ENCODE peak calls at places on chromosomes 7 and 10, in five cellular contexts. S is Karpas-422, T is upper lobe of right lung, X is foreskin fibroblast, R is colonic mucosa. V is an unnamed sample.

GRCh38 chr7:4406288-4407058 is 275.6 kb upstream of the FOXK1 start:
- DNase-seq in S (peak), T (no peak), X (no peak), R (no peak), V (no peak)

GRCh38 chr7:34036069-34036920 is 131.0 kb downstream of the BMPER start:
- DNase-seq in S (no peak), T (no peak), X (peak), R (peak), V (no peak)

GRCh38 chr7:39062811-39063210 is 85.1 kb downstream of the POU6F2 start:
- DNase-seq in S (no peak), T (no peak), X (no peak), R (no peak), V (no peak)

GRCh38 chr7:43646603-43647313 is 63.9 kb downstream of the STK17A start:
- DNase-seq in S (no peak), T (no peak), X (peak), R (no peak), V (no peak)

GRCh38 chr7:134901389-134902020 is 84.8 kb upstream of the AGBL3 start:
- DNase-seq in S (no peak), T (no peak), X (no peak), R (no peak), V (no peak)

GRCh38 chr10:88390041-88390440 is 193.1 kb downstream of the RNLS start:
- DNase-seq in S (no peak), T (no peak), X (no peak), R (no peak), V (no peak)

GRCh38 chr10:11535376-11535959 is 76.0 kb downstream of the USP6NL start:
- DNase-seq in S (peak), T (no peak), X (no peak), R (no peak), V (no peak)

GRCh38 chr7:116501425-116502167 is 2.1 kb downstream of the CAV2 start:
- DNase-seq in S (no peak), T (no peak), X (peak), R (no peak), V (no peak)

GRCh38 chr10:119408969-119409371 is 133.5 kb downstream of the RGS10 start:
- DNase-seq in S (no peak), T (no peak), X (no peak), R (no peak), V (no peak)

GRCh38 chr7:45000096-45001032 is at the start of gene CCM2:
- DNase-seq in S (peak), T (peak), X (peak), R (peak), V (no peak)

GRCh38 chr10:91220954-91221696 is 662 bp downstream of the PCGF5 start:
- DNase-seq in S (peak), T (no peak), X (peak), R (peak), V (no peak)

DNA sequence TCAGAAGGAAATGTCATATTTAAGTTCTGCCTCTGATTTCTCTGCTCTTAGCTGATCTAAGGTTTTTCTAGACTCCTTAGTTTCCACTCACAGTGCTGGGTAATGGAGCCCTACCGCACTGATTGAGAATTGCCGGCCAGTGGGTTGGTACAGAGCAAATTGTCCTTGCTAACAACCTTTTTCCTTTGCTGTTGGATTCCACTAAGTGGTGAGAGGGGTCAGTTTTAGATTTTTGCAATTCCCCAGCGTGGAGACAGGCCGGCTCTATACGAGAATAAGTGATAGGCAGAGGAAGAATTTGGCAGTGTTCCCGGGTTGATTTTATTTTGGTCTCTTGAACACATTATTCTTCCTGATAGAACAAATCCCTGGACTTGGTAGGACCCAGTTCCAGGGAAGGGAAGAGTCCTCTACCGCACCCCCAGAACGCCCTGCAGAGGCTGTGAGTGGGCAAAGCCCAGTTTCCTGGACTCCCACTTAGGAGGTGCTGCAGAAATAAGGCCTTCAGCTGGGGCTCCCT is 2.9 kb upstream of the NRP1 start:
- DNase-seq in S (no peak), T (no peak), X (peak), R (peak), V (no peak)
- H3K4me3 ChIP-seq in S (no peak), T (peak), X (peak), R (peak), V (peak)

GRCh38 chr10:99519690-99520039 is 13.1 kb upstream of the NKX2-3 start:
- DNase-seq in S (no peak), T (no peak), X (no peak), R (no peak), V (no peak)
- H3K4me3 ChIP-seq in S (no peak), T (no peak), X (no peak), R (no peak), V (no peak)

GRCh38 chr10:125543796-125544195 is 139.2 kb downstream of the TEX36 start:
- DNase-seq in S (no peak), T (no peak), X (no peak), R (no peak), V (no peak)
- H3K4me3 ChIP-seq in S (no peak), T (no peak), X (no peak), R (no peak), V (no peak)

GRCh38 chr10:101573885-101574284 is 14.2 kb downstream of the POLL start:
- DNase-seq in S (no peak), T (no peak), X (no peak), R (no peak), V (no peak)
- H3K4me3 ChIP-seq in S (no peak), T (no peak), X (no peak), R (no peak), V (no peak)

DNA sequence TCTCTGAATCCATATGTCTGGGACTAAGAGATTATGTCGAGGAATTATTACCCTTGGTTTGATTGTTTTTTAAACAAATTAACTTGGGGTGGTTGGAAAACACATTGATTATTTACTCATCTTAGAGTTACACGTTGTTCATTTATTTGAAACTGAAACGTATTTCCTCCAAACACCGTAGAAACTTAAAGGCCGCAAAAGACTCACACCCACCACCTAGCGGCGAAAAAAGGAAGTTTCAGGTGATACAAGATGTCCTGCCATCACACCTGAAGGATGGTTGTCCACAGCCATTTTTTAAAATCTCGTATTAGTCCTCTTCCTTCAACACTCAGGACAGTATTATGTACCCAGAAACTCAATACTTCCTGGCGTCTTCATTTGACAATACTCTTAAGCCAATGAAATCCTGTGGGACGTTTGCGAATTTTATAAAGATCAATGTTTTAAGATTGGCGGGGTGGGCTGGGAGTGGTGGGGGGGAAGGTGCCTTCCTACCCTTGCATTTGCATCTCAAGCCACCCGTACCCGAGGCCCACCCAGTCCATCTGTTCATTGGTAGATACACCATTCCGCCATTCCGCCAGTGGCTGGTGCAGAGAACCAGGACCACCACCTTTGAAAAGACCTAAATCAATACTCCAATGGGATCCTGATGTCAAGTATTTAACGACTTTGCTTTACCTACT is 1.4 kb upstream of the LCOR start:
- DNase-seq in S (peak), T (no peak), X (peak), R (peak), V (no peak)
- H3K4me3 ChIP-seq in S (peak), T (no peak), X (no peak), R (no peak), V (no peak)

DNA sequence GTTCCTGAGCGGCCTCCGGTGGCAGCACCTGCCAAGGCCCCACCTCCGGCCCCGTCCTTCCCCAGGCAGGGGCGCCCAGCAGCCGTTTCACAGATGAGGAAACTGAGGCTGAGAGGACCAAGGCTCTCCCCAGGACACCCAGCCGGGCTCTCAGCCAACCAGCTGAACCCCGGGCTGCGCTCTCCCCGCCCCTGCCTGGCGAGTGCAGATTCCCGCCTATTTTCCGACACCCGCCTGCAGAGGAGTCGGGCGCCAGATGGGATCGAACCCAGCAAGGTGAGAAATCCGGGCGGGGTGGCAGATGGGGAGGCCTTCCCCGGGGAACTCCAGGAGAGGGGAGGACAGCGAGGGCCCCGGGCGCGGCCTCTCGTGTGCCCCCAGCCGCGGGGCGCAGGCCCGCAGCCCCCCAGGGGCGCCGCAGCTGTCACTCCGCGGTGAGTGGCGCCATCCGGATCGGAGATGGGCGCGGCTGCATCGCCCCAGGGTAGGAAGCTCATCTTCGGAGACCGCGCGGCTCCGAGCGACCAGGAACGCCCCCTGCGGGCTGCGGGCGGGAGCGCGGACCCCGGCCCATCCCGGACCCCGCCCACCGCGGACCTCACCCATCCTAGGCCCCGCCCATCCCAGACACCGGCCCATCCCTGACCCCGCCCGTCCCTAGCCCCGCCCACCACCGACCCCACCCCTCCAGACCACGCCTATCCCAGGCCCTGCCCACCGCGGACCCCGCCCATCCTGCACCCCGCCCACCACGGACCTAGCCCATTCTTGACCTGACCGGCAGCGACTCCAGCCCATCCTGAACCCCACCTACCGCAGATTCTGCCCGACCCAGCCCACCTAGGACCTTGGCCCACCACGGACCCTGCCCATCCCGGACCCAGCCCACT is 90.3 kb downstream of the MICALL2 start:
- DNase-seq in S (no peak), T (no peak), X (peak), R (no peak), V (no peak)
- H3K4me3 ChIP-seq in S (no peak), T (no peak), X (no peak), R (no peak), V (peak)

DNA sequence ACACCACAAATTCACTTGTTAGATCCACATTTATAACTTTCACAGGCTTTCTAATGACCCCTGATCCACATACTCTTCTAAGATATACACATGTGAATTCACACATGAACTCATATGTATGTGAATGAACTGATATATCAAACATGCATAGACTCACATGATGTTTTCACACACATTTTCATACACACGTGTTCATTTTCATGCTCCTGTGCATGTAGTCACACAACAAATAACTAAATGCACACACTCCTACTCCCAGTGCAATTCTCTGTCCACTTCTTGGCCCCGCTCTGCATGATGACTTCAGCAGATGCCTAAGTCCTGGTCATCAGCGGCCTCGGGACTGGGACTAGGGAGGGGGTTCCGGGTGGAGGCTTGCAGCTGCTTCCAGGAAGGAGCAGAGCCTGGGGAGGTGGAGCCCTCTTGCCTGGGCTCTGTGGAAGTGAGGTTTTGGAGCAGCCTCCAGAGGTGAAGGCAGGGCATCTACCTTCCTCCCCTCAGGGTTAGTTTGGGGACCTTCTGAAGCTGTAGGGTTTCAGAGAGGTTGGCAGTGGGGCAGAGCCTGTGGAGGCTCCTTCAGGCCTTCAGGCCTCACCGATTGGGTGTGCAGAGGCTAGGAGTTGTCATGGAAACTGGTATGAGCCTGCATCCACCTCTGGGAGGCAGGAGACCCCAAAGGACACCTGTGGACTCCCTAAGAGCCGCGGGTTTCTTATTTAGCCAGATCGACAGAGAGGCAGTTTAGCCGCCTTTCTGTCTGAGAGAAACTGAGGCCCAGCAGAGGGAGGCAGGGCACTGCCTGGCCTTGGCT is 1.8 kb downstream of the LZTS2 start:
- DNase-seq in S (no peak), T (peak), X (peak), R (peak), V (peak)
- H3K4me3 ChIP-seq in S (no peak), T (peak), X (peak), R (peak), V (peak)

GRCh38 chr10:122285506-122286444 is 14.7 kb downstream of the BTBD16 start:
- DNase-seq in S (no peak), T (no peak), X (no peak), R (no peak), V (peak)

GRCh38 chr10:122288917-122289316 is 17.8 kb downstream of the BTBD16 start:
- DNase-seq in S (no peak), T (no peak), X (no peak), R (no peak), V (no peak)

GRCh38 chr10:122290334-122290733 is 19.2 kb downstream of the BTBD16 start:
- DNase-seq in S (no peak), T (no peak), X (no peak), R (no peak), V (no peak)

GRCh38 chr10:122286872-122287271 is 15.8 kb downstream of the BTBD16 start:
- DNase-seq in S (no peak), T (no peak), X (peak), R (no peak), V (no peak)

GRCh38 chr10:122287584-122287983 is 16.5 kb downstream of the BTBD16 start:
- DNase-seq in S (no peak), T (no peak), X (no peak), R (no peak), V (no peak)
- H3K4me3 ChIP-seq in S (no peak), T (no peak), X (no peak), R (no peak), V (no peak)

V was measured in coronary artery.